ENCODE peak calls at places on chromosomes 11 and 22, in seven cellular contexts. Y is aorta, K is DMS 273 treated with DMSO at 0.1 percent for 48 hours, Q is mesothelial cell of epicardium, F is ACHN, I is A549, L is NCI-H460. V is an unnamed sample.
A peak's percentile ranks its signal among the peaks of the same experiment; 100 is the strongest.

GRCh38 chr22:38415561-38416321 is 39.3 kb downstream of the KCNJ4 start:
- DNase-seq in I (no peak), L (no peak), Y (no peak), F (no peak), K (peak; percentile 23), Q (no peak), V (peak; percentile 83)

GRCh38 chr11:134510641-134511040 is 98.6 kb upstream of the B3GAT1 start:
- DNase-seq in K (no peak), Q (peak; percentile 9), L (no peak), I (no peak), Y (no peak), F (no peak), V (no peak)

GRCh38 chr11:62931501-62932278 is 10.5 kb upstream of the CHRM1 start:
- DNase-seq in K (no peak), L (no peak), Y (no peak), F (no peak), I (no peak), Q (no peak), V (no peak)

GRCh38 chr22:29002603-29003002 is 59.0 kb downstream of the C22orf31 start:
- DNase-seq in F (no peak), Q (no peak), L (no peak), Y (no peak), K (no peak), I (no peak), V (no peak)

GRCh38 chr11:15258433-15259350 is 144.0 kb downstream of the INSC start:
- DNase-seq in Q (no peak), L (no peak), I (peak; percentile 62), K (peak; percentile 59), F (peak; percentile 86), Y (no peak), V (peak; percentile 63)

GRCh38 chr22:37095113-37095512 is 14.4 kb downstream of the TMPRSS6 start:
- DNase-seq in F (no peak), I (no peak), Y (no peak), K (no peak), Q (no peak), L (no peak), V (no peak)

GRCh38 chr22:45248832-45249561 is 8.3 kb upstream of the KIAA0930 start:
- DNase-seq in I (no peak), Q (no peak), Y (no peak), K (no peak), F (peak; percentile 15), L (no peak), V (no peak)

GRCh38 chr11:8593935-8594909 is at the start of gene STK33:
- DNase-seq in K (no peak), L (no peak), Q (no peak), F (peak; percentile 60), Y (no peak), I (peak; percentile 50), V (peak; percentile 74)

GRCh38 chr22:42602470-42602869 is 12.2 kb downstream of the POLDIP3 start:
- DNase-seq in I (no peak), L (no peak), Q (no peak), K (no peak), F (no peak), Y (no peak), V (no peak)

GRCh38 chr11:96017872-96018271 is 94.0 kb upstream of the MTMR2 start:
- DNase-seq in Q (no peak), L (no peak), F (no peak), Y (no peak), K (no peak), I (no peak), V (no peak)

GRCh38 chr11:19679952-19680823 is 32.4 kb upstream of the NAV2 start:
- DNase-seq in K (no peak), Y (peak; percentile 95), F (peak; percentile 95), Q (no peak), L (peak; percentile 27), I (peak; percentile 87), V (no peak)

GRCh38 chr11:35822815-35823495 is 120.9 kb upstream of the LDLRAD3 start:
- DNase-seq in F (no peak), Q (no peak), K (no peak), L (no peak), I (no peak), Y (no peak), V (no peak)

GRCh38 chr11:45146072-45147016 is at the start of gene PRDM11:
- DNase-seq in Y (peak; percentile 85), K (no peak), I (peak; percentile 68), L (peak; percentile 58), Q (peak; percentile 42), F (peak; percentile 80), V (peak; percentile 33)

GRCh38 chr22:49161002-49161850 is 666.4 kb downstream of the BRD1 start:
- DNase-seq in Q (peak; percentile 9), K (no peak), I (no peak), F (no peak), Y (peak; percentile 30), L (no peak), V (no peak)

GRCh38 chr11:110362916-110363574 is 66.6 kb upstream of the RDX start:
- DNase-seq in K (no peak), L (peak; percentile 34), I (peak; percentile 70), F (no peak), Q (no peak), Y (no peak), V (no peak)

GRCh38 chr11:79050784-79051183 is 390.0 kb downstream of the TENM4 start:
- DNase-seq in F (no peak), I (no peak), L (no peak), K (peak; percentile 28), Y (no peak), Q (no peak), V (peak; percentile 45)

GRCh38 chr11:87194985-87195820 is 157.5 kb downstream of the TMEM135 start:
- DNase-seq in K (no peak), Q (no peak), F (no peak), I (no peak), Y (no peak), L (no peak), V (no peak)